ENCODE peak calls at places on chromosomes 3 and 15, in five cellular contexts. One of them, this sample, is unnamed.

GRCh38 chr15:88606437-88606794 is 14.7 kb upstream of the AEN start:
- DNase-seq in ovary: no peak
- DNase-seq in breast epithelium: no peak
- DNase-seq in erythroblast: no peak
- DNase-seq in GM12878: no peak
- DNase-seq in this sample: no peak

GRCh38 chr3:18308096-18308495 is 117.0 kb downstream of the SATB1 start:
- DNase-seq in GM12878: no peak
- DNase-seq in erythroblast: no peak
- DNase-seq in breast epithelium: no peak
- DNase-seq in ovary: no peak
- DNase-seq in this sample: no peak

GRCh38 chr3:71438904-71439303 is 144.6 kb downstream of the FOXP1 start:
- DNase-seq in GM12878: no peak
- DNase-seq in erythroblast: no peak
- DNase-seq in ovary: no peak
- DNase-seq in breast epithelium: no peak
- DNase-seq in this sample: no peak

GRCh38 chr3:52393131-52393807 is 51.6 kb downstream of the SEMA3G start:
- DNase-seq in GM12878: no peak
- DNase-seq in erythroblast: no peak
- DNase-seq in ovary: no peak
- DNase-seq in breast epithelium: no peak
- DNase-seq in this sample: no peak

GRCh38 chr3:9098716-9099675 is 135.7 kb upstream of the RAD18 start:
- DNase-seq in GM12878: no peak
- DNase-seq in erythroblast: no peak
- DNase-seq in breast epithelium: peak
- DNase-seq in ovary: peak
- DNase-seq in this sample: no peak

GRCh38 chr15:80436511-80437307 is 32.5 kb downstream of the ARNT2 start:
- DNase-seq in GM12878: no peak
- DNase-seq in ovary: no peak
- DNase-seq in breast epithelium: no peak
- DNase-seq in erythroblast: no peak
- DNase-seq in this sample: no peak

GRCh38 chr15:36362508-36362907 is 216.9 kb upstream of the CDIN1 start:
- DNase-seq in GM12878: no peak
- DNase-seq in erythroblast: no peak
- DNase-seq in ovary: no peak
- DNase-seq in breast epithelium: no peak
- DNase-seq in this sample: no peak

GRCh38 chr3:52281980-52282801 is 3.7 kb upstream of the WDR82 start:
- DNase-seq in erythroblast: no peak
- DNase-seq in ovary: no peak
- DNase-seq in breast epithelium: no peak
- DNase-seq in GM12878: no peak
- DNase-seq in this sample: no peak

GRCh38 chr3:66582721-66583141 is 81.9 kb upstream of the LRIG1 start:
- DNase-seq in ovary: no peak
- DNase-seq in breast epithelium: no peak
- DNase-seq in GM12878: peak
- DNase-seq in erythroblast: no peak
- DNase-seq in this sample: no peak

GRCh38 chr3:3705090-3705775 is 94.0 kb upstream of the LRRN1 start:
- DNase-seq in breast epithelium: no peak
- DNase-seq in erythroblast: no peak
- DNase-seq in ovary: no peak
- DNase-seq in GM12878: no peak
- DNase-seq in this sample: no peak
- TF ChIP-seq POLR2A in breast epithelium: no peak
- TF ChIP-seq POLR2A in erythroblast: no peak
- TF ChIP-seq POLR2A in ovary: no peak
- TF ChIP-seq POLR2A in GM12878: no peak
- TF ChIP-seq POLR2A in this sample: no peak

DNA sequence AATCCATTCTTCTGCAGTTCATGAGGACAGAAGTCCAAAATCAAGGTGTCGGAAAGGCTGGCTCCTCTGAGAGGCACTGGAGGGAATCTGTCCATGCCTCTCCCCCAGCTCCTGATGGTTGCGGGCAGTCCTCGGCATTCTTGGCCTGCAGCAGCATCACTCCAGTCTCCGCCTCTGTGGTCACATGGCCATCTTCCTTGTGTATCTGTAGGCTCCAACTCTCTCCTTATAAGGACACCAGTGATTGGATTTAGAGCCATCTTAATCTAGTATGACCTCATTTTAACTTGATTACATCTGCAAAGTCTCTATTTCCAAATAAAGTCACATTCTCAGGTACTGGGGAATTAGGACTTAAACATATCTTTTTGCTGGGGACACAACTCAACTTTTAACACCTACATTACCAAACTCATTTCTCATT is 56.0 kb upstream of the FLNB start:
- DNase-seq in GM12878: no peak
- DNase-seq in ovary: peak
- DNase-seq in erythroblast: peak
- DNase-seq in breast epithelium: no peak
- DNase-seq in this sample: peak
- TF ChIP-seq POLR2A in GM12878: no peak
- TF ChIP-seq POLR2A in ovary: no peak
- TF ChIP-seq POLR2A in erythroblast: no peak
- TF ChIP-seq POLR2A in breast epithelium: no peak
- TF ChIP-seq POLR2A in this sample: peak

GRCh38 chr15:23565395-23566069 is at the start of gene MKRN3:
- DNase-seq in GM12878: no peak
- DNase-seq in ovary: no peak
- DNase-seq in breast epithelium: no peak
- DNase-seq in erythroblast: peak
- DNase-seq in this sample: peak
- TF ChIP-seq POLR2A in GM12878: no peak
- TF ChIP-seq POLR2A in ovary: no peak
- TF ChIP-seq POLR2A in breast epithelium: no peak
- TF ChIP-seq POLR2A in erythroblast: peak
- TF ChIP-seq POLR2A in this sample: no peak

GRCh38 chr15:78072080-78072892 is 5.2 kb downstream of the TBC1D2B start:
- DNase-seq in breast epithelium: no peak
- DNase-seq in erythroblast: no peak
- DNase-seq in ovary: peak
- DNase-seq in GM12878: no peak
- DNase-seq in this sample: no peak
- TF ChIP-seq POLR2A in breast epithelium: peak
- TF ChIP-seq POLR2A in erythroblast: no peak
- TF ChIP-seq POLR2A in ovary: peak
- TF ChIP-seq POLR2A in GM12878: no peak
- TF ChIP-seq POLR2A in this sample: no peak

DNA sequence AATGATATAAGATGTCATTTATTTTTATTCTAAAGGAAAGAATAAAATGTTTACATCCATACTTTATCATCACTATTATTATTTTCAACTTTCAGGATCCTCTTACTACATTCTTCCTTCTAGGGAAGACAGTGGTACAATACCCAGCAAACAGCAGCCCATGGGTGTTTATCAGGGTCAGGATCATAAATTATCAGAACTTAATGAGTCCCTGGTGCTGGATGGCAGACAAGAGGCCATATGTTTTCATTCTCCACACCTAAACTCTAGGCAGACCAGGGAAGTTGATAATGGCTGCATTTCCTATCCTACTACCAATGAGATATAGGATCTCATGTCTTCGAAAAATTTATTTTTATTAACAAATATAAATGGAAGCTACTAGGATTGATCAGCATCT is 127.7 kb downstream of the SAMMSON start:
- DNase-seq in ovary: no peak
- DNase-seq in erythroblast: no peak
- DNase-seq in breast epithelium: no peak
- DNase-seq in GM12878: no peak
- DNase-seq in this sample: no peak
- TF ChIP-seq POLR2A in ovary: no peak
- TF ChIP-seq POLR2A in erythroblast: no peak
- TF ChIP-seq POLR2A in breast epithelium: no peak
- TF ChIP-seq POLR2A in GM12878: no peak
- TF ChIP-seq POLR2A in this sample: no peak

GRCh38 chr3:133824961-133825485 is 19.4 kb downstream of the SRPRB start:
- DNase-seq in ovary: no peak
- DNase-seq in GM12878: no peak
- DNase-seq in erythroblast: no peak
- DNase-seq in breast epithelium: no peak
- DNase-seq in this sample: no peak

GRCh38 chr3:133820129-133820528 is 14.5 kb downstream of the SRPRB start:
- DNase-seq in ovary: no peak
- DNase-seq in GM12878: no peak
- DNase-seq in breast epithelium: no peak
- DNase-seq in erythroblast: no peak
- DNase-seq in this sample: no peak

GRCh38 chr3:133825969-133826727 is 20.5 kb downstream of the SRPRB start:
- DNase-seq in ovary: no peak
- DNase-seq in breast epithelium: no peak
- DNase-seq in GM12878: no peak
- DNase-seq in erythroblast: no peak
- DNase-seq in this sample: no peak

GRCh38 chr3:133820889-133821675 is 15.5 kb downstream of the SRPRB start:
- DNase-seq in erythroblast: no peak
- DNase-seq in breast epithelium: no peak
- DNase-seq in GM12878: no peak
- DNase-seq in ovary: no peak
- DNase-seq in this sample: no peak

GRCh38 chr3:133821767-133822638 is 16.4 kb downstream of the SRPRB start:
- DNase-seq in erythroblast: peak
- DNase-seq in GM12878: no peak
- DNase-seq in breast epithelium: no peak
- DNase-seq in ovary: no peak
- DNase-seq in this sample: peak
- TF ChIP-seq POLR2A in erythroblast: peak
- TF ChIP-seq POLR2A in GM12878: peak
- TF ChIP-seq POLR2A in breast epithelium: no peak
- TF ChIP-seq POLR2A in ovary: no peak
- TF ChIP-seq POLR2A in this sample: no peak

GRCh38 chr3:169764164-169764452 is 752 bp downstream of the TERC start:
- DNase-seq in ovary: no peak
- DNase-seq in GM12878: peak
- DNase-seq in breast epithelium: no peak
- DNase-seq in erythroblast: no peak
- DNase-seq in this sample: no peak
- TF ChIP-seq POLR2A in ovary: peak
- TF ChIP-seq POLR2A in GM12878: no peak
- TF ChIP-seq POLR2A in breast epithelium: no peak
- TF ChIP-seq POLR2A in erythroblast: no peak
- TF ChIP-seq POLR2A in this sample: no peak

GRCh38 chr3:183634707-183635106 is 716 bp upstream of the KLHL24 start:
- DNase-seq in GM12878: no peak
- DNase-seq in erythroblast: no peak
- DNase-seq in breast epithelium: no peak
- DNase-seq in ovary: no peak
- DNase-seq in this sample: no peak

GRCh38 chr3:183637106-183637486 is 1.7 kb downstream of the KLHL24 start:
- DNase-seq in breast epithelium: no peak
- DNase-seq in GM12878: no peak
- DNase-seq in erythroblast: no peak
- DNase-seq in ovary: no peak
- DNase-seq in this sample: no peak

GRCh38 chr3:183636221-183637105 is 1.0 kb downstream of the KLHL24 start:
- DNase-seq in breast epithelium: peak
- DNase-seq in GM12878: peak
- DNase-seq in ovary: peak
- DNase-seq in erythroblast: peak
- DNase-seq in this sample: peak

GRCh38 chr3:183635107-183635430 is 354 bp upstream of the KLHL24 start:
- DNase-seq in ovary: no peak
- DNase-seq in erythroblast: no peak
- DNase-seq in GM12878: no peak
- DNase-seq in breast epithelium: no peak
- DNase-seq in this sample: no peak

DNA sequence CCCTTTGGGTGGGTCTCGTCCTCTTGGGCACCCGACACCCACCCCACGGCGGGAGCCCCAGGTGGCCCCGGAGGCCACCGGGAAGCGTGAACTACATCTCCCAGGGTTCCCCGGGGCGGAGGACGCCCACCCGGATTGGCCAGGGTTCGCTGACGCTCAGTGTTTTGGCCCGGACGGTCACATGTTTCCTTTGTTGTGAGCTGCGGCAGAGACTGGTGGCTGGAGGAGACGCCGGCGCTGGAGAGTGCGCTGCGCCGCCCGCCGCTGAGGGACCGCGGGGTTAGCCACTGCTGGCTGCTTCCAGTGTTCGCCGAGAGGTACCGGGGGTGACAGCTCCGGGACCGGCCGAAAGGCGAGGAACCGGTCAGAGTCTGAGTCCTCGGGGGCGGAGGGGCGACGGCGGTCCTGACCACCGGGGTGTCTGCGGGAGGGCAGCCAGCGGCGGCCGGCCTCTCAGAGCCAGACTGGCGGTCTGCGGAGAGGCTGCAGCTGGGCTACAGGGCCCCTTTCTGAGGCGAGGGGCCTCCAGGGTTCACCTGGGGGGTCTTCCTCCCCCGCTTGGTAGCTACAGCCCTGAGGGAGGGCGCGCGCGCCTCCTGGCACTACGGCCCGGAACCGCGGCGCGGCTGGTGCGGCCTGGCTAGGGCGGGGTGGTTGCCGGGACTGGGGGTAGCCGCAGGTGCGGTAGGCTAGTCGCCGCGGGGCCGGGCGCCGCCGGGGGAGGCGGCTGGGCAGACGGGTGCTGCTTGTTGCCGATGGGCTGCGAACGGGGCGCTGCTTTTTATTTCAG is at the start of gene KLHL24:
- DNase-seq in GM12878: peak
- DNase-seq in erythroblast: peak
- DNase-seq in ovary: peak
- DNase-seq in breast epithelium: peak
- DNase-seq in this sample: peak
- TF ChIP-seq POLR2A in GM12878: peak
- TF ChIP-seq POLR2A in erythroblast: peak
- TF ChIP-seq POLR2A in ovary: peak
- TF ChIP-seq POLR2A in breast epithelium: peak
- TF ChIP-seq POLR2A in this sample: peak

This sample was measured in endothelial cell of umbilical vein.